ENCODE peak calls at places on chromosomes 4 and X, in seven cellular contexts. One of them, this sample, is unnamed.
A peak's percentile ranks its signal among the peaks of the same experiment; 100 is the strongest.

GRCh38 chr4:1043658-1044468 is 32.4 kb downstream of the FGFRL1 start:
- DNase-seq in fibroblast of pulmonary artery: peak; percentile 99
- DNase-seq in glutamatergic neuron: peak; percentile 70
- DNase-seq in WERI-Rb-1: peak; percentile 51
- DNase-seq in left ventricle myocardium inferior: peak; percentile 82
- DNase-seq in AG10803: peak; percentile 99
- DNase-seq in natural killer cell: no peak
- DNase-seq in this sample: peak; percentile 98

GRCh38 chrX:149151805-149152757 is 353.0 kb downstream of the IDS start:
- DNase-seq in AG10803: peak; percentile 76
- DNase-seq in fibroblast of pulmonary artery: peak; percentile 84
- DNase-seq in glutamatergic neuron: no peak
- DNase-seq in WERI-Rb-1: no peak
- DNase-seq in natural killer cell: no peak
- DNase-seq in left ventricle myocardium inferior: no peak
- DNase-seq in this sample: no peak

GRCh38 chrX:110049096-110049495 is 46.2 kb downstream of the TMEM164 start:
- DNase-seq in glutamatergic neuron: no peak
- DNase-seq in natural killer cell: no peak
- DNase-seq in fibroblast of pulmonary artery: no peak
- DNase-seq in WERI-Rb-1: no peak
- DNase-seq in AG10803: no peak
- DNase-seq in left ventricle myocardium inferior: no peak
- DNase-seq in this sample: no peak

GRCh38 chrX:43949669-43950068 is 23.5 kb downstream of the NDP start:
- DNase-seq in glutamatergic neuron: peak; percentile 61
- DNase-seq in AG10803: no peak
- DNase-seq in natural killer cell: peak; percentile 15
- DNase-seq in fibroblast of pulmonary artery: no peak
- DNase-seq in left ventricle myocardium inferior: peak; percentile 18
- DNase-seq in WERI-Rb-1: peak; percentile 78
- DNase-seq in this sample: no peak

GRCh38 chrX:97638621-97639020 is 754.9 kb downstream of the RPA4 start:
- DNase-seq in AG10803: no peak
- DNase-seq in fibroblast of pulmonary artery: no peak
- DNase-seq in glutamatergic neuron: no peak
- DNase-seq in WERI-Rb-1: no peak
- DNase-seq in left ventricle myocardium inferior: no peak
- DNase-seq in natural killer cell: no peak
- DNase-seq in this sample: no peak

GRCh38 chrX:11040976-11041375 is 70.2 kb upstream of the HCCS start:
- DNase-seq in AG10803: peak; percentile 32
- DNase-seq in natural killer cell: no peak
- DNase-seq in glutamatergic neuron: no peak
- DNase-seq in left ventricle myocardium inferior: no peak
- DNase-seq in WERI-Rb-1: no peak
- DNase-seq in fibroblast of pulmonary artery: no peak
- DNase-seq in this sample: no peak

GRCh38 chr4:122702939-122703338 is 29.6 kb upstream of the BBS12 start:
- DNase-seq in glutamatergic neuron: no peak
- DNase-seq in left ventricle myocardium inferior: no peak
- DNase-seq in WERI-Rb-1: no peak
- DNase-seq in fibroblast of pulmonary artery: no peak
- DNase-seq in AG10803: no peak
- DNase-seq in natural killer cell: no peak
- DNase-seq in this sample: no peak

GRCh38 chr4:103482893-103483292 is 236.9 kb downstream of the TACR3 start:
- DNase-seq in natural killer cell: no peak
- DNase-seq in glutamatergic neuron: no peak
- DNase-seq in WERI-Rb-1: no peak
- DNase-seq in AG10803: no peak
- DNase-seq in fibroblast of pulmonary artery: no peak
- DNase-seq in left ventricle myocardium inferior: no peak
- DNase-seq in this sample: no peak

GRCh38 chrX:130125090-130125489 is 14.8 kb upstream of the ELF4 start:
- DNase-seq in AG10803: peak; percentile 69
- DNase-seq in left ventricle myocardium inferior: peak; percentile 42
- DNase-seq in natural killer cell: no peak
- DNase-seq in WERI-Rb-1: no peak
- DNase-seq in glutamatergic neuron: no peak
- DNase-seq in fibroblast of pulmonary artery: peak; percentile 83
- DNase-seq in this sample: no peak

GRCh38 chr4:74934822-74935326 is 2.0 kb downstream of the PARM1 start:
- DNase-seq in natural killer cell: no peak
- DNase-seq in AG10803: no peak
- DNase-seq in fibroblast of pulmonary artery: no peak
- DNase-seq in WERI-Rb-1: peak; percentile 28
- DNase-seq in glutamatergic neuron: peak; percentile 74
- DNase-seq in left ventricle myocardium inferior: no peak
- DNase-seq in this sample: no peak

GRCh38 chr4:53899544-53900274 is 164.7 kb downstream of the CHIC2 start:
- DNase-seq in glutamatergic neuron: no peak
- DNase-seq in natural killer cell: no peak
- DNase-seq in left ventricle myocardium inferior: no peak
- DNase-seq in WERI-Rb-1: no peak
- DNase-seq in fibroblast of pulmonary artery: peak; percentile 94
- DNase-seq in AG10803: peak; percentile 94
- DNase-seq in this sample: no peak

GRCh38 chr4:145937990-145938611 is 522 bp downstream of the ZNF827 start:
- DNase-seq in glutamatergic neuron: no peak
- DNase-seq in AG10803: peak; percentile 23
- DNase-seq in left ventricle myocardium inferior: no peak
- DNase-seq in WERI-Rb-1: peak; percentile 32
- DNase-seq in natural killer cell: peak; percentile 33
- DNase-seq in fibroblast of pulmonary artery: peak; percentile 38
- DNase-seq in this sample: no peak

GRCh38 chrX:40008841-40009461 is 88.8 kb downstream of the BCOR start:
- DNase-seq in AG10803: no peak
- DNase-seq in fibroblast of pulmonary artery: peak; percentile 9
- DNase-seq in glutamatergic neuron: peak; percentile 57
- DNase-seq in natural killer cell: no peak
- DNase-seq in WERI-Rb-1: peak; percentile 93
- DNase-seq in left ventricle myocardium inferior: peak; percentile 64
- DNase-seq in this sample: peak; percentile 62

GRCh38 chr4:168514249-168514852 is 17.5 kb downstream of the PALLD start:
- DNase-seq in AG10803: peak; percentile 39
- DNase-seq in WERI-Rb-1: no peak
- DNase-seq in fibroblast of pulmonary artery: peak; percentile 65
- DNase-seq in left ventricle myocardium inferior: no peak
- DNase-seq in natural killer cell: no peak
- DNase-seq in glutamatergic neuron: no peak
- DNase-seq in this sample: no peak

GRCh38 chrX:154362085-154362742 is 12.2 kb downstream of the FLNA start:
- DNase-seq in natural killer cell: no peak
- DNase-seq in glutamatergic neuron: no peak
- DNase-seq in WERI-Rb-1: no peak
- DNase-seq in fibroblast of pulmonary artery: no peak
- DNase-seq in AG10803: no peak
- DNase-seq in left ventricle myocardium inferior: no peak
- DNase-seq in this sample: no peak

GRCh38 chr4:137226221-137226620 is 306.1 kb downstream of the PCDH18 start:
- DNase-seq in AG10803: peak; percentile 22
- DNase-seq in fibroblast of pulmonary artery: no peak
- DNase-seq in left ventricle myocardium inferior: no peak
- DNase-seq in WERI-Rb-1: no peak
- DNase-seq in glutamatergic neuron: no peak
- DNase-seq in natural killer cell: no peak
- DNase-seq in this sample: no peak
- TF ChIP-seq CTCF in AG10803: no peak
- TF ChIP-seq CTCF in fibroblast of pulmonary artery: no peak
- TF ChIP-seq CTCF in left ventricle myocardium inferior: no peak
- TF ChIP-seq CTCF in WERI-Rb-1: no peak
- TF ChIP-seq CTCF in glutamatergic neuron: no peak
- TF ChIP-seq CTCF in natural killer cell: no peak
- TF ChIP-seq CTCF in this sample: no peak

DNA sequence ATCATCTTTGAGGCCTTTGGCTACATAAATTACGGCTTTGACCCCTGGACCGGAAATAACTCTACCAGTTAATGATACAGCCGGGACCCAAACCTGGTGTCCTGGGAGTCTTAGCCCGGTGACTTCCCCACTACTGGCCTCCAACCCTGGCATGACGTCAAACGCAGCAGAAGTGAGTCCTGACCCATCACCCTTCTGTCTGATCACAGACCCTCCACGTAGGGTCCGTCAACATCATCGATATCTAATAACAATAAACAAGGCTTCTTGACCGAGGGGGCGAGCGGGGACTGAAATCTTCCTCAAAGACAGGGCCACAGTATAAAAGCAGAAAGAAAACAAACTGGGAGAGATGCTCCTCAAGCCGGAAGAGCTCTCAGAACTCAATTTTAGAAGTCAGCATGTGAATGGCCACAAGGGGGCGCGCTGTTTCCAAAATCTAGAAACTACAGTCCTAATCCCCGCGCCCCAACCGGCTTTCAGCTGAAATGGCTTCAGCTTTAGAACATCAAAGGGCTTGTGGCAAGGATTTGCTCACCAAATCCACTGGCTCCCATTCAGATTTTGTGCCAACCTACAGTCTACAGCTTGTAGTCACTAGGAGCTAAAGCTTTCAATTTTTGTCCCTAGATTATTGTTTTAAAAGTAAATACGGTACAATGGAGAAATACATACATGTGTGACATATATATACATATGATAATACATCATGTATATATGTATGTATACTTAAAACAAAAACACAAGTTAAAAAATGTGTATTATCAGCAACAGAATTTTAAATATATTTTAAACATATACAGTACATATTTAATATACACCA is 46.4 kb upstream of the ENPP6 start:
- DNase-seq in glutamatergic neuron: peak; percentile 95
- DNase-seq in left ventricle myocardium inferior: peak; percentile 92
- DNase-seq in AG10803: peak; percentile 92
- DNase-seq in WERI-Rb-1: peak; percentile 96
- DNase-seq in fibroblast of pulmonary artery: peak; percentile 95
- DNase-seq in natural killer cell: peak; percentile 91
- DNase-seq in this sample: peak; percentile 87
- TF ChIP-seq CTCF in glutamatergic neuron: peak; percentile 98
- TF ChIP-seq CTCF in left ventricle myocardium inferior: peak; percentile 93
- TF ChIP-seq CTCF in AG10803: peak; percentile 82
- TF ChIP-seq CTCF in WERI-Rb-1: peak; percentile 82
- TF ChIP-seq CTCF in fibroblast of pulmonary artery: peak; percentile 72
- TF ChIP-seq CTCF in natural killer cell: peak; percentile 76
- TF ChIP-seq CTCF in this sample: peak; percentile 80

GRCh38 chr4:21469438-21470032 is 479.0 kb downstream of the KCNIP4 start:
- DNase-seq in glutamatergic neuron: no peak
- DNase-seq in WERI-Rb-1: no peak
- DNase-seq in fibroblast of pulmonary artery: peak; percentile 37
- DNase-seq in natural killer cell: no peak
- DNase-seq in AG10803: peak; percentile 6
- DNase-seq in left ventricle myocardium inferior: no peak
- DNase-seq in this sample: no peak
- TF ChIP-seq CTCF in glutamatergic neuron: peak; percentile 88
- TF ChIP-seq CTCF in WERI-Rb-1: peak; percentile 49
- TF ChIP-seq CTCF in fibroblast of pulmonary artery: peak; percentile 61
- TF ChIP-seq CTCF in natural killer cell: no peak
- TF ChIP-seq CTCF in AG10803: peak; percentile 60
- TF ChIP-seq CTCF in left ventricle myocardium inferior: peak; percentile 43
- TF ChIP-seq CTCF in this sample: no peak

GRCh38 chr4:47838445-47838844 is 578 bp upstream of the CORIN start:
- DNase-seq in left ventricle myocardium inferior: no peak
- DNase-seq in WERI-Rb-1: no peak
- DNase-seq in glutamatergic neuron: no peak
- DNase-seq in natural killer cell: no peak
- DNase-seq in AG10803: no peak
- DNase-seq in fibroblast of pulmonary artery: no peak
- DNase-seq in this sample: no peak

GRCh38 chr4:47840291-47840690 is 2.4 kb upstream of the CORIN start:
- DNase-seq in AG10803: no peak
- DNase-seq in WERI-Rb-1: no peak
- DNase-seq in natural killer cell: no peak
- DNase-seq in fibroblast of pulmonary artery: no peak
- DNase-seq in glutamatergic neuron: no peak
- DNase-seq in left ventricle myocardium inferior: no peak
- DNase-seq in this sample: no peak

GRCh38 chr4:47836655-47837581 is 949 bp downstream of the CORIN start:
- DNase-seq in AG10803: peak; percentile 74
- DNase-seq in left ventricle myocardium inferior: peak; percentile 85
- DNase-seq in natural killer cell: peak; percentile 29
- DNase-seq in WERI-Rb-1: peak; percentile 92
- DNase-seq in fibroblast of pulmonary artery: peak; percentile 82
- DNase-seq in glutamatergic neuron: peak; percentile 82
- DNase-seq in this sample: peak; percentile 55

GRCh38 chr4:47837582-47838294 is at the start of gene CORIN:
- DNase-seq in glutamatergic neuron: no peak
- DNase-seq in AG10803: no peak
- DNase-seq in fibroblast of pulmonary artery: no peak
- DNase-seq in left ventricle myocardium inferior: no peak
- DNase-seq in natural killer cell: no peak
- DNase-seq in WERI-Rb-1: peak; percentile 50
- DNase-seq in this sample: peak; percentile 47

DNA sequence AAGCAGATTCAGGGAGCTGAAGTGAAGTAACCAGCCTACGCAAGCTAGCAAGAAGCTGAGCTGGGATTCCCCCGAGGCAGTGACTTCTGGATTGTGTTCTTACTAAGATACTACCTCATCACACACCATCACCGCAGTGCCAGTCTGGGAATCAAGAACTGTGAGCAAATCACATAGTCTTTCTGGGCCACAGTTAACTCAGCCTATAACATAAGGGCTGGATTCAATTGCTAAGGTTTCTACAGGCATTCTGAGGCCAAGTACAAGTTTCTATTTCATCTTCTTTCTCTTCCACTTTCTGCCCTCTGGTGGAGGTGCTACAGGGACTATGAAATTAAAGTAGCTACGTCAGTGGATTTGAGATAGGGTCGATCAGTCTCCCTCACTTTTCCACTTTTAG is 1.4 kb upstream of the CORIN start:
- DNase-seq in left ventricle myocardium inferior: no peak
- DNase-seq in AG10803: peak; percentile 24
- DNase-seq in fibroblast of pulmonary artery: peak; percentile 50
- DNase-seq in natural killer cell: no peak
- DNase-seq in WERI-Rb-1: no peak
- DNase-seq in glutamatergic neuron: peak; percentile 27
- DNase-seq in this sample: no peak
- TF ChIP-seq CTCF in left ventricle myocardium inferior: peak; percentile 58
- TF ChIP-seq CTCF in AG10803: peak; percentile 47
- TF ChIP-seq CTCF in fibroblast of pulmonary artery: peak; percentile 47
- TF ChIP-seq CTCF in natural killer cell: no peak
- TF ChIP-seq CTCF in WERI-Rb-1: peak; percentile 19
- TF ChIP-seq CTCF in glutamatergic neuron: no peak
- TF ChIP-seq CTCF in this sample: no peak

GRCh38 chr4:97517948-97518347 is 625.3 kb downstream of the STPG2 start:
- DNase-seq in left ventricle myocardium inferior: no peak
- DNase-seq in AG10803: no peak
- DNase-seq in glutamatergic neuron: no peak
- DNase-seq in natural killer cell: no peak
- DNase-seq in WERI-Rb-1: no peak
- DNase-seq in fibroblast of pulmonary artery: no peak
- DNase-seq in this sample: no peak
- TF ChIP-seq CTCF in left ventricle myocardium inferior: no peak
- TF ChIP-seq CTCF in AG10803: no peak
- TF ChIP-seq CTCF in glutamatergic neuron: no peak
- TF ChIP-seq CTCF in natural killer cell: no peak
- TF ChIP-seq CTCF in WERI-Rb-1: no peak
- TF ChIP-seq CTCF in fibroblast of pulmonary artery: no peak
- TF ChIP-seq CTCF in this sample: no peak

DNA sequence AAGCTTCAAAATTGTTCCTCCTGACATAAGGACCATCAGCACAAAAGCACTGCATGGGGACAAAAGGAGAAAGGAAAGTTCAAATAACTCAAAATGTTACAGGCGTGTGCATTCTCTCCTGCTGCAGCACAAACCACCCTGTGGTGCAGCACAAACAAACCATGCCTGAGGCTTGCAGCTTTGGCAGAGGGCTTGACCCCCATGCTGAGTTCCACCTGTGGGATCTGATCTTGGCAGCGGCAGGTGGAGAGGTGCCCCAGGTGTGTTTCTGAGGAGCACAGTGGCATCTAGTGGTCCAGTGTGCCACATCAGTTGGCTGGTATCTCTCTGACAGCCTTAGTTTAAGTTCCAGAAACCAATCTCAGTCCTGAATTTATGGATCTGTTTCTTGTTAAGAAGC is 164.6 kb downstream of the SOWAHB start:
- DNase-seq in WERI-Rb-1: peak; percentile 34
- DNase-seq in fibroblast of pulmonary artery: no peak
- DNase-seq in AG10803: no peak
- DNase-seq in glutamatergic neuron: no peak
- DNase-seq in left ventricle myocardium inferior: no peak
- DNase-seq in natural killer cell: no peak
- DNase-seq in this sample: no peak
- TF ChIP-seq CTCF in WERI-Rb-1: peak; percentile 59
- TF ChIP-seq CTCF in fibroblast of pulmonary artery: no peak
- TF ChIP-seq CTCF in AG10803: no peak
- TF ChIP-seq CTCF in glutamatergic neuron: no peak
- TF ChIP-seq CTCF in left ventricle myocardium inferior: no peak
- TF ChIP-seq CTCF in natural killer cell: no peak
- TF ChIP-seq CTCF in this sample: no peak

This sample was measured in CD14-positive monocyte.